ENCODE peak calls at places on chromosomes 1 and 21, in four cellular contexts. N, F, G and U are unnamed samples.

GRCh38 chr21:33266784-33267135 is 593 bp downstream of the IL10RB start:
- DNase-seq in G (no peak), F (no peak), N (no peak), U (peak)

GRCh38 chr1:167774710-167775109 is 52.9 kb downstream of the MPZL1 start:
- DNase-seq in N (no peak), F (no peak), G (no peak), U (no peak)

GRCh38 chr1:37650721-37651120 is 16.0 kb upstream of the RSPO1 start:
- DNase-seq in G (no peak), F (no peak), N (no peak), U (no peak)

GRCh38 chr1:84253891-84254290 is 47.6 kb upstream of the SAMD13 start:
- DNase-seq in G (peak), N (peak), F (no peak), U (peak)

GRCh38 chr1:172629170-172629569 is 29.7 kb upstream of the FASLG start:
- DNase-seq in F (no peak), G (no peak), N (no peak), U (no peak)

GRCh38 chr1:163531345-163531744 is 209.6 kb downstream of the NUF2 start:
- DNase-seq in N (no peak), G (no peak), F (no peak), U (no peak)

GRCh38 chr1:187680823-187681222 is 852.1 kb downstream of the PLA2G4A start:
- DNase-seq in N (no peak), F (no peak), G (no peak), U (no peak)

GRCh38 chr1:160834945-160835565 is 27.6 kb downstream of the CD244 start:
- DNase-seq in F (no peak), N (peak), G (peak), U (no peak)

GRCh38 chr1:44786138-44786840 is 1.7 kb downstream of the BEST4 start:
- DNase-seq in F (peak), G (no peak), N (peak), U (peak)

GRCh38 chr21:14012409-14012808 is 198.3 kb downstream of the LIPI start:
- DNase-seq in F (no peak), N (no peak), G (no peak), U (no peak)

GRCh38 chr1:198902616-198903140 is 263.8 kb downstream of the PTPRC start:
- DNase-seq in N (peak), G (no peak), F (no peak), U (no peak)

GRCh38 chr21:43369124-43369523 is 57.8 kb downstream of the SIK1 start:
- DNase-seq in G (peak), N (no peak), F (peak), U (peak)

GRCh38 chr1:197633447-197634039 is 141.7 kb downstream of the DENND1B start:
- DNase-seq in F (no peak), G (no peak), N (peak), U (no peak)

GRCh38 chr1:27689423-27690173 is 17.6 kb upstream of the IFI6 start:
- DNase-seq in G (no peak), N (no peak), F (no peak), U (no peak)

GRCh38 chr1:28104866-28105467 is 16.6 kb upstream of the EYA3 start:
- DNase-seq in N (peak), F (no peak), G (peak), U (peak)

GRCh38 chr1:236700903-236701302 is 14.6 kb downstream of the ACTN2 start:
- DNase-seq in F (no peak), N (no peak), G (no peak), U (no peak)

GRCh38 chr1:199463521-199464127 is 563.9 kb upstream of the NR5A2 start:
- DNase-seq in F (no peak), G (peak), N (peak), U (no peak)

GRCh38 chr1:47608296-47608875 is 170.5 kb downstream of the FOXD2 start:
- DNase-seq in G (no peak), F (no peak), N (no peak), U (no peak)